ENCODE peak calls at places on chromosomes 13 and 19, in nine cellular contexts. S is osteoblast, O is mucosa of descending colon, F is right cardiac atrium, M is left ventricle myocardium inferior, P is heart left ventricle, Q is neural progenitor cell, R is OCI-LY7, H is endothelial cell of umbilical vein. W is an unnamed sample.

GRCh38 chr13:105920375-105920774 is 615.1 kb downstream of the EFNB2 start:
- DNase-seq in S (peak; percentile 45), O (no peak), F (no peak), M (no peak), P (no peak), Q (peak; percentile 88), R (no peak), H (peak; percentile 15), W (peak; percentile 25)

GRCh38 chr13:53189162-53189561 is 160.5 kb downstream of the OLFM4 start:
- DNase-seq in S (no peak), O (no peak), F (no peak), M (no peak), P (no peak), Q (no peak), R (no peak), H (no peak), W (no peak)

GRCh38 chr13:101144808-101145419 is 271.4 kb downstream of the NALCN start:
- DNase-seq in S (no peak), O (no peak), F (no peak), M (no peak), P (no peak), Q (peak; percentile 72), R (peak; percentile 38), H (peak; percentile 66), W (peak; percentile 73)

GRCh38 chr19:48644839-48645651 is 942 bp downstream of the CA11 start:
- DNase-seq in S (peak; percentile 91), O (peak; percentile 77), F (peak; percentile 85), M (peak; percentile 72), P (peak; percentile 86), Q (peak; percentile 90), R (peak; percentile 79), H (peak; percentile 74), W (peak; percentile 86)

GRCh38 chr13:90374183-90374582 is 973.3 kb upstream of the MIR17HG start:
- DNase-seq in S (no peak), O (no peak), F (no peak), M (no peak), P (no peak), Q (no peak), R (no peak), H (no peak), W (peak; percentile 2)

GRCh38 chr13:29849071-29849541 is 1.3 kb downstream of the UBL3 start:
- DNase-seq in S (peak; percentile 74), O (no peak), F (no peak), M (no peak), P (peak; percentile 20), Q (peak; percentile 23), R (peak; percentile 44), H (peak; percentile 52), W (peak; percentile 12)

GRCh38 chr13:43804461-43805070 is 17.8 kb upstream of the ENOX1 start:
- DNase-seq in S (peak; percentile 70), O (no peak), F (no peak), M (no peak), P (no peak), Q (peak; percentile 71), R (peak; percentile 61), H (peak; percentile 83), W (peak; percentile 85)

GRCh38 chr19:6654347-6655310 is 15.3 kb downstream of the TNFSF14 start:
- DNase-seq in S (peak; percentile 32), O (peak; percentile 65), F (no peak), M (no peak), P (no peak), Q (no peak), R (peak; percentile 36), H (no peak), W (no peak)

GRCh38 chr19:20664917-20665781 is 3.8 kb upstream of the ZNF626 start:
- DNase-seq in S (peak; percentile 25), O (peak; percentile 49), F (peak; percentile 85), M (peak; percentile 29), P (peak; percentile 23), Q (peak; percentile 89), R (no peak), H (no peak), W (peak; percentile 57)
- H3K4me3 ChIP-seq in S (peak overlapping the region; percentile 53), O (no peak overlapping the region), F (peak overlapping the region; percentile 7), M (peak overlapping the region; percentile 37), P (peak overlapping the region; percentile 46), Q (peak overlapping the region; percentile 3), R (no peak overlapping the region), H (no peak overlapping the region), W (no peak overlapping the region)

GRCh38 chr19:2650515-2650914 is 52.0 kb downstream of the GNG7 start:
- DNase-seq in S (peak; percentile 60), O (no peak), F (peak; percentile 84), M (peak; percentile 47), P (no peak), Q (no peak), R (no peak), H (no peak), W (no peak)

GRCh38 chr19:2645816-2646215 is 56.7 kb downstream of the GNG7 start:
- DNase-seq in S (peak; percentile 21), O (no peak), F (peak; percentile 31), M (no peak), P (no peak), Q (no peak), R (no peak), H (no peak), W (no peak)

GRCh38 chr19:2646866-2647535 is 55.5 kb downstream of the GNG7 start:
- DNase-seq in S (peak; percentile 27), O (no peak), F (peak; percentile 55), M (no peak), P (no peak), Q (no peak), R (no peak), H (no peak), W (no peak)

GRCh38 chr19:2648528-2648937 is 54.0 kb downstream of the GNG7 start:
- DNase-seq in S (peak; percentile 96), O (peak; percentile 75), F (peak; percentile 86), M (peak; percentile 69), P (peak; percentile 70), Q (peak; percentile 81), R (peak; percentile 84), H (peak; percentile 72), W (peak; percentile 76)

GRCh38 chr19:2648099-2648498 is 54.4 kb downstream of the GNG7 start:
- DNase-seq in S (no peak), O (no peak), F (no peak), M (no peak), P (no peak), Q (no peak), R (no peak), H (no peak), W (no peak)
- H3K4me1 ChIP-seq in S (no peaks in the 10 kb centered on the region), O (no peaks in the 10 kb centered on the region), F (no peaks in the 10 kb centered on the region), M (no peaks in the 10 kb centered on the region), P (no peaks in the 10 kb centered on the region), Q (no peaks in the 10 kb centered on the region), R (peaks cover 23% of the 10 kb centered on the region), H (no peaks in the 10 kb centered on the region), W (no peaks in the 10 kb centered on the region)

GRCh38 chr13:38381840-38382239 is 32.2 kb downstream of the UFM1 start:
- DNase-seq in S (no peak), O (no peak), F (no peak), M (no peak), P (peak; percentile 10), Q (no peak), R (no peak), H (no peak), W (peak; percentile 56)

GRCh38 chr13:38386421-38386820 is 36.8 kb downstream of the UFM1 start:
- DNase-seq in S (no peak), O (no peak), F (no peak), M (no peak), P (no peak), Q (no peak), R (no peak), H (no peak), W (peak; percentile 41)

GRCh38 chr13:38382946-38383345 is 33.3 kb downstream of the UFM1 start:
- DNase-seq in S (no peak), O (no peak), F (no peak), M (no peak), P (no peak), Q (no peak), R (no peak), H (no peak), W (no peak)

GRCh38 chr13:38384171-38384570 is 34.5 kb downstream of the UFM1 start:
- DNase-seq in S (no peak), O (no peak), F (no peak), M (no peak), P (no peak), Q (no peak), R (no peak), H (no peak), W (no peak)

DNA sequence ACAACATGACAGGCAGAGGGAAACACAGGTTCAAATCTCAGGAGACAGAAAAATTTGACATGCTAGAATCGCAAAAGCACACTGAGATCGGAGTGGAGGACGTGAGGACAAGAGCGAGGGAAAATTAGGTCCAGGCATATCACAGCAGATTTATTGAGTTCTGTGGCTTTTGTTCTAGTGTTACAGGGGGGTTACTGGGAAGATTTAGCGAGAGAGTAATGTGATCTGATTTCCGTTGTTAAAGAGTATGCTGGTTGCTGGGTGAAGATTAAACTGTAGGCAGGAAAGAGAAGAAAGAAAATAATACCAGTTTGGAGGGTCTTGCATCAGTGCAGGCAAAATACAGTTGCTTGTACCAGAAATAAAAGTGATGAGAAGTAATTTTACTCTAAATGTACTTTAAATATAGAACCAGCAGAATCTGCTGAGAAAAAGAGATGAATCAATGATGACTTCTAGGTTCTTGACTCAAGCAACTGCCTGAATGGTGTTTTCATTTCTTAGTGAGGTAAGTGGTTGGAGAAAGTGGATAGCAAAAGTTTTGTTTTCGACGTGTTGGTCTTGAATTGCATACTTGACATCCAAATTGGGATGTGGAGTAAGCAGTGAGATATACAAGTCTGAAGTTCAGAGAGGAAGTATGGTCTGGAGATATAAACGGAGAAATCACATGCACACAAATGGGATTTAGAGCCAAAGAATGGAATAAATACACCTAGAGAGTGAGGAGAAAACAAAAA is 35.7 kb downstream of the UFM1 start:
- DNase-seq in S (no peak), O (no peak), F (no peak), M (no peak), P (no peak), Q (no peak), R (no peak), H (no peak), W (no peak)
- H3K9me3 ChIP-seq in S (no peaks in the 10 kb centered on the region), O (no peaks in the 10 kb centered on the region), F (no peaks in the 10 kb centered on the region), M (no peaks in the 10 kb centered on the region), P (peaks cover 1% of the 10 kb centered on the region), Q (no peaks in the 10 kb centered on the region), R (no peaks in the 10 kb centered on the region), H (no peaks in the 10 kb centered on the region), W (no peaks in the 10 kb centered on the region)

GRCh38 chr19:1455336-1456120 is 5.6 kb downstream of the APC2 start:
- DNase-seq in S (peak; percentile 98), O (peak; percentile 87), F (peak; percentile 77), M (no peak), P (no peak), Q (peak; percentile 70), R (peak; percentile 95), H (peak; percentile 53), W (peak; percentile 53)

GRCh38 chr19:1451916-1452801 is 2.2 kb downstream of the APC2 start:
- DNase-seq in S (no peak), O (no peak), F (peak; percentile 56), M (no peak), P (no peak), Q (peak; percentile 91), R (no peak), H (no peak), W (no peak)

GRCh38 chr19:1452802-1453524 is 3.0 kb downstream of the APC2 start:
- DNase-seq in S (peak; percentile 91), O (no peak), F (peak; percentile 51), M (no peak), P (no peak), Q (no peak), R (no peak), H (no peak), W (no peak)

GRCh38 chr19:1455002-1455335 is 5.0 kb downstream of the APC2 start:
- DNase-seq in S (no peak), O (no peak), F (peak; percentile 53), M (no peak), P (no peak), Q (no peak), R (no peak), H (peak; percentile 86), W (no peak)

GRCh38 chr19:1453525-1454371 is 3.8 kb downstream of the APC2 start:
- DNase-seq in S (peak; percentile 99), O (no peak), F (peak; percentile 87), M (no peak), P (no peak), Q (peak; percentile 53), R (no peak), H (no peak), W (no peak)
- H3K4me3 ChIP-seq in S (no peak overlapping the region), O (no peak overlapping the region), F (no peak overlapping the region), M (no peak overlapping the region), P (no peak overlapping the region), Q (no peak overlapping the region), R (no peak overlapping the region), H (no peak overlapping the region), W (no peak overlapping the region)